ENCODE peak calls at places on chromosomes 11 and 22, in four cellular contexts. H is HepG2, S is K562, J is A549. C is an unnamed sample.

GRCh38 chr11:127895776-127896175 is 691.6 kb downstream of the ETS1 start:
- DNase-seq in S (no peak), H (no peak), J (no peak), C (no peak)

GRCh38 chr11:47715082-47715669 is at the start of gene AGBL2:
- DNase-seq in H (peak; percentile 68), S (peak; percentile 74), J (peak; percentile 82), C (peak; percentile 25)

GRCh38 chr11:74932169-74932568 is 16.7 kb downstream of the XRRA1 start:
- DNase-seq in J (no peak), H (no peak), S (no peak), C (no peak)

GRCh38 chr22:36123673-36124630 is 36.6 kb downstream of the APOL3 start:
- DNase-seq in J (peak; percentile 62), H (peak; percentile 93), S (peak; percentile 80), C (peak; percentile 52)

GRCh38 chr11:36427876-36428275 is 82.2 kb downstream of the TRAF6 start:
- DNase-seq in J (no peak), S (no peak), H (no peak), C (no peak)

GRCh38 chr22:21832291-21833290 is 34.9 kb downstream of the MAPK1 start:
- DNase-seq in H (no peak), S (peak; percentile 74), J (no peak), C (no peak)

GRCh38 chr22:38012604-38013072 is 28.3 kb upstream of the SOX10 start:
- DNase-seq in S (no peak), J (no peak), H (peak; percentile 86), C (no peak)

GRCh38 chr11:126054412-126054811 is 8.3 kb downstream of the CDON start:
- DNase-seq in H (no peak), J (no peak), S (no peak), C (no peak)

GRCh38 chr11:71336996-71337772 is 84.8 kb upstream of the SHANK2 start:
- DNase-seq in H (no peak), J (no peak), S (no peak), C (no peak)

GRCh38 chr11:19267567-19267966 is 26.8 kb upstream of the E2F8 start:
- DNase-seq in J (no peak), S (no peak), H (no peak), C (no peak)

GRCh38 chr11:67389477-67389876 is 2.3 kb upstream of the RAD9A start:
- DNase-seq in H (peak; percentile 64), S (peak; percentile 70), J (peak; percentile 75), C (no peak)

GRCh38 chr11:10674440-10674855 is 19.1 kb downstream of the IRAG1 start:
- DNase-seq in H (no peak), S (no peak), J (no peak), C (no peak)

GRCh38 chr11:75315439-75315805 is 36.0 kb downstream of the ARRB1 start:
- DNase-seq in H (no peak), J (no peak), S (no peak), C (no peak)

GRCh38 chr11:93905384-93905783 is 55.0 kb upstream of the VSTM5 start:
- DNase-seq in S (no peak), H (peak; percentile 33), J (no peak), C (no peak)

GRCh38 chr11:12765428-12765827 is 91.2 kb downstream of the TEAD1 start:
- DNase-seq in J (no peak), S (no peak), H (no peak), C (no peak)

GRCh38 chr11:134346976-134347350 is 15.2 kb downstream of the GLB1L2 start:
- DNase-seq in H (no peak), S (no peak), J (no peak), C (no peak)

GRCh38 chr11:2770556-2771301 is 70.9 kb upstream of the KCNQ1OT1 start:
- DNase-seq in J (no peak), S (no peak), H (no peak), C (no peak)

GRCh38 chr11:89660234-89660633 is 49.9 kb upstream of the TRIM77 start:
- DNase-seq in H (peak; percentile 7), J (no peak), S (no peak), C (no peak)

GRCh38 chr22:40599731-40600130 is 36.8 kb downstream of the MRTFA start:
- DNase-seq in S (no peak), H (no peak), J (no peak), C (no peak)

GRCh38 chr11:110159491-110159890 is 66.3 kb downstream of the ZC3H12C start:
- DNase-seq in J (no peak), H (no peak), S (no peak), C (no peak)

GRCh38 chr22:20142711-20143621 is 7.9 kb downstream of the CCDC188 start:
- DNase-seq in S (no peak), H (no peak), J (no peak), C (no peak)

GRCh38 chr11:10305262-10305963 is 540 bp downstream of the ADM start:
- DNase-seq in H (peak; percentile 33), S (peak; percentile 10), J (no peak), C (no peak)

GRCh38 chr11:11039249-11039965 is 181.6 kb upstream of the ZBED5 start:
- DNase-seq in H (no peak), S (no peak), J (no peak), C (no peak)

GRCh38 chr11:2142762-2143202 is 3.6 kb upstream of the IGF2 start:
- DNase-seq in J (no peak), H (no peak), S (no peak), C (peak; percentile 8)

DNA sequence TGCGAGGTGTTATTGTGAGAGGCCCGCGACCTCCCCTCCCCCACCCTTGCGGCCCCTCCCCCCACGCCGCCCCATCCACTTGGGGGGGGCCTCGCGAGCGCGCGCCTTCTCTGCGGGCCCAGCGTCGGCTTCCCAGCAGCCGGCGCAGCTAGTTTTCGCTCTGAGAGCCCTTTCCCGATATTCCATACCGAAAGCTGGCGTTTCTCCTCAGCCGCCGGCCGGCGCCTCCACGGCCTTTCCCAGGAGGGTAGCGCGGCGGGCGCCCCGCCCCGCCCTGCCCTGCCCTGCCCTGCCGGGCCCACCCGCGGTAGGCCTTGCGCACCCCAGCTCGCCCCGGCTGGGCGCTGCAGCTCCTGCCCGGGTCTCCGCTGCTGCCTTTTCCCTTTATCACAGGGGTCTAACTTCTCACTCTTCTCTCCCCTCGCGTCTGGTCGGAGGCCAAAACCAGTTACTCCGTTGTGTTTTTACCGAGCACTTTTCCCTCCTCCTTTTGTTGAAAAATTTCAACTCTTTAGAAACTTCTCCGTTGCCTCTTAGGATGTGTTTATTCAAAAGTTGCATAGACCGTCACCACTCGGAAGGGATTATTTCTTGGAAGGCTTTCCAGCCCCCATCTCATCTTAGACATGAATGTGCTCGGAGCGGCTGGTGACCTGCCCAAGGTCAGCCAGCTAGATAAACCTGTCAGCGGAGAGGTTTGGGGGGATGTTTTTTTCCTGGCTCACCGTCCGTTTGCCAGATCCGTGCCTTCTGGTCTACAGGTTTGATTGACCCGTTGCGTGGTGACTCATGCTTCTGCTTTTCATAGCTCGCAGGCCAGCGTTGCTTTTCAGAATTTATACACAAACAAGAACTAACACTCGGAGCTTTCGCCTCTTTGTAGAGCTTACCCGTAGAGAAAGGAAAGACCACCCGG is 648 bp downstream of the PAFAH1B2 start:
- DNase-seq in J (peak; percentile 38), H (peak; percentile 64), S (peak; percentile 83), C (no peak)
- TF ChIP-seq POLR2AphosphoS2 in J (no peak), H (no peak), S (no peak), C (no peak)

GRCh38 chr11:26095340-26095739 is 236.6 kb upstream of the ANO3 start:
- DNase-seq in H (peak; percentile 2), J (no peak), S (no peak), C (no peak)
- TF ChIP-seq POLR2AphosphoS2 in H (no peak), J (no peak), S (no peak), C (no peak)

GRCh38 chr22:32999039-32999861 is 58.9 kb downstream of the SYN3 start:
- DNase-seq in J (no peak), H (no peak), S (no peak), C (no peak)

GRCh38 chr22:32998373-32998772 is 59.8 kb downstream of the SYN3 start:
- DNase-seq in J (no peak), H (no peak), S (no peak), C (no peak)

GRCh38 chr22:33002035-33002434 is 56.1 kb downstream of the SYN3 start:
- DNase-seq in H (no peak), S (no peak), J (no peak), C (no peak)

GRCh38 chr22:32997295-32997694 is 60.9 kb downstream of the SYN3 start:
- DNase-seq in J (no peak), H (no peak), S (no peak), C (no peak)

DNA sequence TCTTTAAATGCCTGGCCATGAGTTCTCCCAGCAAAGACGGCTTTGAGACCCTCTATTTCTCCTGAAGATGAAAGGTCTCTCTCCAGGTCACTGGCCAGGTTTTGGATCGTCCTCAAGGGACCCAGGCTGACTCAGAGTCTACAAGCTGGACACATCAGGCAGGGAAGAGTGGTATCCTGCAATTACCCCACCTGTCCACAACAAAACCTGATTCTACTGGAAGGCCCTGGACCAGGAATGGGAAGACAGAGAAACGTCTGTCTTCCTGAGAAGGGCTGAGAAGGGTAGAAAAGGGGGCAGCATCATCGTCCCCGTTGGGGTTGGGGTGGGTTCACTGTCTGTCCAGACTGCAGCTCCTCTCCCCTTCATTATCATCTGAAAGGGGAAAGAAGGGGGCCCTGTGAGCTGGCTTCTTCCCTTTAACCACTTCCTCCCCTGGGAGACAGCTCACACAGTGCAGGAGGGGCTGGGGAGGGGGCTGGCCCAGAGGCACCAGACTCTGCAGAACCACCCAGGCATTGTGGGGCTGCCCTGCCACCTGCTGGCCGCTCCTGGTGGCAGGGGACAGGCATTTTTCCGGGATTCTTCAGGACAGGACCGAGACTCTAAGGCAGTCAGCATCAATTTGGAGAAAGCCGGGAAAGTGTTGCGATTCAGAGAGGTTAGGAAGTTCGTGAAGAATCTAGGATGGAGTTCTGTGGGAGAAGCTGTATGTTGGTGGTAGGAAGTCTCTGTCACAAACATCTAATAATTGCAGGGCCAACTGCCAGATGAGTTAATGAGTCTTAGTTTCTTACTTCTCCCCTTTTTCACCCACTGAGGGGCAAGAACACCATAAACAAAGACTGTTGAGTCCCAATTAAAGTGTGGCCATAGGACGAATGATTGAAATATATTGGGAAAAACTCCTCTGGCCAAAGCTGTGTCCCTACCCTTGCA is 57.6 kb downstream of the SYN3 start:
- DNase-seq in J (peak; percentile 8), S (peak; percentile 37), H (peak; percentile 15), C (no peak)
- TF ChIP-seq POLR2AphosphoS2 in J (no peak), S (no peak), H (no peak), C (no peak)

GRCh38 chr22:42132457-42132856 is 1.8 kb upstream of the CYP2D6 start:
- DNase-seq in J (no peak), S (no peak), H (no peak), C (no peak)
- TF ChIP-seq POLR2AphosphoS2 in J (no peak), S (no peak), H (no peak), C (no peak)

GRCh38 chr11:118530683-118531596 is at the start of gene TMEM25:
- DNase-seq in S (peak; percentile 86), J (no peak), H (peak; percentile 32), C (no peak)

GRCh38 chr11:118532091-118532490 is 1.1 kb downstream of the TMEM25 start:
- DNase-seq in H (no peak), S (no peak), J (no peak), C (no peak)

GRCh38 chr11:118532852-118533768 is 2.1 kb downstream of the TMEM25 start:
- DNase-seq in S (no peak), H (no peak), J (no peak), C (no peak)

GRCh38 chr11:118530180-118530682 is 761 bp upstream of the TMEM25 start:
- DNase-seq in J (no peak), H (no peak), S (peak; percentile 70), C (no peak)

GRCh38 chr11:118531597-118532084 is 649 bp downstream of the TMEM25 start:
- DNase-seq in H (peak; percentile 12), J (no peak), S (no peak), C (no peak)
- TF ChIP-seq POLR2AphosphoS2 in H (no peak), J (no peak), S (no peak), C (no peak)

GRCh38 chr11:44784784-44785183 is 58.0 kb downstream of the TSPAN18 start:
- DNase-seq in H (no peak), J (no peak), S (no peak), C (no peak)
- TF ChIP-seq POLR2AphosphoS2 in H (no peak), J (no peak), S (no peak), C (no peak)

C was measured in GM12878.